ENCODE peak calls at places on chromosome 2, in eight cellular contexts. K is fibroblast of pulmonary artery; Q is activated T-helper 9 cell treated with anti-CD3 and anti-CD28 coated beads, Interleukin-2, amount 50 U/mL, for 16 hours; P is T-helper 17 cell; M is AG04449; Y is NCI-H2081; B is tibial nerve; L is CD8-positive, alpha-beta memory T cell. X is an unnamed sample.

GRCh38 chr2:223820549-223820948 is 16.8 kb downstream of the AP1S3 start:
- DNase-seq in K (peak), M (no peak), P (no peak), L (no peak), Q (no peak), B (no peak), Y (no peak), X (no peak)

GRCh38 chr2:113273031-113273551 is 5.6 kb downstream of the PAX8 start:
- DNase-seq in M (no peak), P (no peak), Q (no peak), L (no peak), K (no peak), B (no peak), Y (no peak), X (peak)

GRCh38 chr2:147382322-147382948 is 462.4 kb upstream of the ACVR2A start:
- DNase-seq in B (no peak), K (no peak), L (no peak), Q (no peak), Y (peak), P (no peak), M (no peak), X (no peak)

GRCh38 chr2:38533180-38533579 is 69.5 kb downstream of the HNRNPLL start:
- DNase-seq in Y (no peak), L (no peak), Q (no peak), P (no peak), M (no peak), K (no peak), B (no peak), X (no peak)

GRCh38 chr2:219171231-219171651 is 1.4 kb upstream of the SLC23A3 start:
- DNase-seq in P (no peak), B (peak), L (peak), M (peak), K (peak), Y (peak), Q (no peak), X (peak)

GRCh38 chr2:118791511-118791910 is 55.9 kb downstream of the EN1 start:
- DNase-seq in M (no peak), B (no peak), Q (no peak), Y (no peak), K (no peak), L (no peak), P (no peak), X (no peak)

GRCh38 chr2:98580656-98581284 is 27.5 kb downstream of the COA5 start:
- DNase-seq in M (no peak), Y (no peak), K (no peak), P (no peak), L (no peak), B (no peak), Q (no peak), X (no peak)

GRCh38 chr2:109059474-109060165 is 69.4 kb upstream of the SH3RF3 start:
- DNase-seq in P (no peak), B (no peak), K (no peak), Y (no peak), L (no peak), Q (no peak), M (no peak), X (no peak)

GRCh38 chr2:2721296-2721835 is 390.3 kb upstream of the MYT1L start:
- DNase-seq in Y (no peak), M (no peak), B (no peak), Q (no peak), L (no peak), P (no peak), K (no peak), X (no peak)

GRCh38 chr2:158191076-158191566 is 89.4 kb downstream of the UPP2 start:
- DNase-seq in Y (no peak), K (no peak), L (no peak), B (no peak), Q (no peak), P (no peak), M (no peak), X (no peak)

GRCh38 chr2:69253033-69253535 is 133.9 kb downstream of the GFPT1 start:
- DNase-seq in Y (no peak), Q (no peak), B (no peak), M (no peak), K (peak), P (no peak), L (no peak), X (no peak)

GRCh38 chr2:180663016-180663471 is 317.4 kb upstream of the UBE2E3 start:
- DNase-seq in K (no peak), M (no peak), Y (no peak), P (no peak), Q (no peak), B (no peak), L (no peak), X (no peak)

GRCh38 chr2:157837851-157838441 is 38.2 kb downstream of the ACVR1 start:
- DNase-seq in M (no peak), P (no peak), B (no peak), Q (no peak), L (no peak), Y (peak), K (peak), X (peak)

GRCh38 chr2:73986085-73986680 is 1.5 kb downstream of the TET3 start:
- DNase-seq in M (no peak), P (no peak), Y (no peak), B (no peak), K (no peak), Q (no peak), L (peak), X (no peak)

GRCh38 chr2:70029814-70030409 is 57.4 kb upstream of the PCBP1 start:
- DNase-seq in L (no peak), K (peak), P (no peak), B (peak), Y (no peak), Q (no peak), M (no peak), X (no peak)

GRCh38 chr2:138071720-138072719 is 107.7 kb downstream of the HNMT start:
- DNase-seq in L (no peak), B (no peak), M (no peak), Q (no peak), P (no peak), Y (peak), K (peak), X (peak)

GRCh38 chr2:203484266-203485112 is 50.6 kb downstream of the RAPH1 start:
- DNase-seq in P (peak), L (peak), Q (peak), K (peak), Y (no peak), B (peak), M (no peak), X (peak)

GRCh38 chr2:119491776-119492525 is 32.3 kb downstream of the SCTR start:
- DNase-seq in M (peak), K (peak), Y (no peak), L (no peak), Q (no peak), B (no peak), P (no peak), X (no peak)

GRCh38 chr2:43778233-43778632 is 4.4 kb downstream of the DYNC2LI1 start:
- DNase-seq in Y (no peak), M (no peak), B (no peak), Q (no peak), K (no peak), L (no peak), P (no peak), X (no peak)

GRCh38 chr2:220504890-220505564 is 877.6 kb downstream of the SLC4A3 start:
- DNase-seq in P (no peak), B (no peak), M (no peak), Y (peak), Q (no peak), L (no peak), K (peak), X (no peak)

GRCh38 chr2:226478121-226478809 is 321.4 kb downstream of the IRS1 start:
- DNase-seq in M (peak), K (peak), Q (no peak), B (peak), P (no peak), L (no peak), Y (no peak), X (no peak)

GRCh38 chr2:3284657-3285630 is 92.7 kb downstream of the EIPR1 start:
- DNase-seq in B (no peak), L (no peak), K (no peak), M (no peak), Y (no peak), P (no peak), Q (no peak), X (no peak)

GRCh38 chr2:232894251-232894650 is 24.2 kb downstream of the SNORC start:
- DNase-seq in P (no peak), M (no peak), L (no peak), B (no peak), K (no peak), Q (no peak), Y (no peak), X (no peak)

GRCh38 chr2:172373761-172374160 is 53.6 kb upstream of the ITGA6 start:
- DNase-seq in Y (no peak), B (no peak), M (no peak), P (no peak), Q (no peak), L (no peak), K (no peak), X (no peak)

GRCh38 chr2:58702302-58702696 is 461.2 kb upstream of the FANCL start:
- DNase-seq in B (no peak), Y (no peak), K (peak), L (no peak), P (no peak), Q (no peak), M (no peak), X (no peak)

GRCh38 chr2:105521176-105521575 is 122.3 kb upstream of the FHL2 start:
- DNase-seq in K (peak), B (no peak), Q (no peak), P (no peak), Y (peak), M (no peak), L (no peak), X (peak)

GRCh38 chr2:233320470-233320869 is 12.9 kb downstream of the SAG start:
- DNase-seq in Y (no peak), P (no peak), K (no peak), Q (no peak), L (no peak), B (no peak), M (no peak), X (no peak)

GRCh38 chr2:47265751-47266231 is 110.7 kb upstream of the STPG4 start:
- DNase-seq in M (no peak), Y (peak), K (no peak), Q (no peak), P (no peak), L (no peak), B (no peak), X (peak)

GRCh38 chr2:2050321-2050905 is 280.7 kb downstream of the MYT1L start:
- DNase-seq in M (no peak), P (no peak), K (no peak), Q (no peak), L (no peak), Y (no peak), B (no peak), X (peak)

GRCh38 chr2:233062447-233062842 is 2.3 kb downstream of the INPP5D start:
- DNase-seq in Q (no peak), B (no peak), P (no peak), Y (no peak), K (no peak), M (no peak), L (no peak), X (no peak)

GRCh38 chr2:222506230-222506934 is 82.0 kb downstream of the SGPP2 start:
- DNase-seq in Y (no peak), K (no peak), M (no peak), P (no peak), Q (no peak), L (no peak), B (no peak), X (no peak)

GRCh38 chr2:230697676-230698075 is 15.0 kb upstream of the CAB39 start:
- DNase-seq in L (no peak), B (no peak), Y (no peak), Q (no peak), M (no peak), P (no peak), K (no peak), X (no peak)

GRCh38 chr2:147989809-147990403 is 30.6 kb downstream of the ORC4 start:
- DNase-seq in K (peak), Q (no peak), Y (peak), P (no peak), L (peak), B (peak), M (peak), X (peak)

GRCh38 chr2:226578373-226578772 is 221.2 kb downstream of the IRS1 start:
- DNase-seq in B (no peak), M (no peak), P (no peak), L (no peak), Q (no peak), K (no peak), Y (no peak), X (no peak)

GRCh38 chr2:66521459-66521858 is 86.5 kb downstream of the MEIS1 start:
- DNase-seq in B (no peak), P (no peak), Y (peak), Q (no peak), K (no peak), L (no peak), M (no peak), X (no peak)